ENCODE peak calls at places on chromosomes 1 and 21, in five cellular contexts. One of them, this sample, is unnamed.

GRCh38 chr1:227429447-227430359 is 111.4 kb upstream of the CDC42BPA start:
- DNase-seq in stimulated activated CD8-positive, alpha-beta memory T cell treated with anti-CD3 and anti-CD28 coated beads, Interleukin-7, amount 100 ng/mL, for 48 hours: no peak
- DNase-seq in activated CD4-positive, alpha-beta T cell treated with anti-CD3 and anti-CD28 coated beads for 48 hours: no peak
- DNase-seq in posterior cingulate gyrus: no peak
- DNase-seq in hepatocyte: no peak
- DNase-seq in this sample: no peak

GRCh38 chr1:7223334-7224080 is 438.3 kb downstream of the CAMTA1 start:
- DNase-seq in posterior cingulate gyrus: no peak
- DNase-seq in hepatocyte: no peak
- DNase-seq in activated CD4-positive, alpha-beta T cell treated with anti-CD3 and anti-CD28 coated beads for 48 hours: no peak
- DNase-seq in stimulated activated CD8-positive, alpha-beta memory T cell treated with anti-CD3 and anti-CD28 coated beads, Interleukin-7, amount 100 ng/mL, for 48 hours: no peak
- DNase-seq in this sample: no peak

GRCh38 chr1:212219679-212220463 is 65.3 kb upstream of the PPP2R5A start:
- DNase-seq in posterior cingulate gyrus: no peak
- DNase-seq in hepatocyte: peak
- DNase-seq in activated CD4-positive, alpha-beta T cell treated with anti-CD3 and anti-CD28 coated beads for 48 hours: no peak
- DNase-seq in stimulated activated CD8-positive, alpha-beta memory T cell treated with anti-CD3 and anti-CD28 coated beads, Interleukin-7, amount 100 ng/mL, for 48 hours: no peak
- DNase-seq in this sample: no peak

GRCh38 chr1:24481098-24481497 is 21.5 kb upstream of the RCAN3 start:
- DNase-seq in stimulated activated CD8-positive, alpha-beta memory T cell treated with anti-CD3 and anti-CD28 coated beads, Interleukin-7, amount 100 ng/mL, for 48 hours: no peak
- DNase-seq in activated CD4-positive, alpha-beta T cell treated with anti-CD3 and anti-CD28 coated beads for 48 hours: peak
- DNase-seq in hepatocyte: no peak
- DNase-seq in posterior cingulate gyrus: no peak
- DNase-seq in this sample: no peak

GRCh38 chr1:62321438-62321837 is 2.2 kb upstream of the KANK4 start:
- DNase-seq in activated CD4-positive, alpha-beta T cell treated with anti-CD3 and anti-CD28 coated beads for 48 hours: no peak
- DNase-seq in posterior cingulate gyrus: no peak
- DNase-seq in hepatocyte: peak
- DNase-seq in stimulated activated CD8-positive, alpha-beta memory T cell treated with anti-CD3 and anti-CD28 coated beads, Interleukin-7, amount 100 ng/mL, for 48 hours: no peak
- DNase-seq in this sample: no peak

GRCh38 chr1:197928849-197929336 is 11.7 kb downstream of the LHX9 start:
- DNase-seq in activated CD4-positive, alpha-beta T cell treated with anti-CD3 and anti-CD28 coated beads for 48 hours: peak
- DNase-seq in posterior cingulate gyrus: no peak
- DNase-seq in stimulated activated CD8-positive, alpha-beta memory T cell treated with anti-CD3 and anti-CD28 coated beads, Interleukin-7, amount 100 ng/mL, for 48 hours: no peak
- DNase-seq in hepatocyte: no peak
- DNase-seq in this sample: no peak

GRCh38 chr1:40951943-40952743 is 27.4 kb upstream of the CTPS1 start:
- DNase-seq in stimulated activated CD8-positive, alpha-beta memory T cell treated with anti-CD3 and anti-CD28 coated beads, Interleukin-7, amount 100 ng/mL, for 48 hours: no peak
- DNase-seq in hepatocyte: peak
- DNase-seq in posterior cingulate gyrus: peak
- DNase-seq in activated CD4-positive, alpha-beta T cell treated with anti-CD3 and anti-CD28 coated beads for 48 hours: peak
- DNase-seq in this sample: peak

GRCh38 chr1:156750191-156750931 is 1.1 kb downstream of the HDGF start:
- DNase-seq in posterior cingulate gyrus: no peak
- DNase-seq in stimulated activated CD8-positive, alpha-beta memory T cell treated with anti-CD3 and anti-CD28 coated beads, Interleukin-7, amount 100 ng/mL, for 48 hours: no peak
- DNase-seq in activated CD4-positive, alpha-beta T cell treated with anti-CD3 and anti-CD28 coated beads for 48 hours: peak
- DNase-seq in hepatocyte: peak
- DNase-seq in this sample: no peak

GRCh38 chr1:187053876-187054275 is 225.1 kb downstream of the PLA2G4A start:
- DNase-seq in stimulated activated CD8-positive, alpha-beta memory T cell treated with anti-CD3 and anti-CD28 coated beads, Interleukin-7, amount 100 ng/mL, for 48 hours: no peak
- DNase-seq in activated CD4-positive, alpha-beta T cell treated with anti-CD3 and anti-CD28 coated beads for 48 hours: no peak
- DNase-seq in hepatocyte: no peak
- DNase-seq in posterior cingulate gyrus: no peak
- DNase-seq in this sample: no peak

GRCh38 chr1:110065841-110066240 is 4.6 kb downstream of the ALX3 start:
- DNase-seq in posterior cingulate gyrus: no peak
- DNase-seq in hepatocyte: no peak
- DNase-seq in stimulated activated CD8-positive, alpha-beta memory T cell treated with anti-CD3 and anti-CD28 coated beads, Interleukin-7, amount 100 ng/mL, for 48 hours: no peak
- DNase-seq in activated CD4-positive, alpha-beta T cell treated with anti-CD3 and anti-CD28 coated beads for 48 hours: no peak
- DNase-seq in this sample: no peak

GRCh38 chr1:45843474-45843905 is 40.1 kb downstream of the MAST2 start:
- DNase-seq in stimulated activated CD8-positive, alpha-beta memory T cell treated with anti-CD3 and anti-CD28 coated beads, Interleukin-7, amount 100 ng/mL, for 48 hours: no peak
- DNase-seq in hepatocyte: no peak
- DNase-seq in activated CD4-positive, alpha-beta T cell treated with anti-CD3 and anti-CD28 coated beads for 48 hours: no peak
- DNase-seq in posterior cingulate gyrus: no peak
- DNase-seq in this sample: no peak

GRCh38 chr21:16358784-16359183 is 629.0 kb downstream of the USP25 start:
- DNase-seq in activated CD4-positive, alpha-beta T cell treated with anti-CD3 and anti-CD28 coated beads for 48 hours: no peak
- DNase-seq in posterior cingulate gyrus: no peak
- DNase-seq in hepatocyte: no peak
- DNase-seq in stimulated activated CD8-positive, alpha-beta memory T cell treated with anti-CD3 and anti-CD28 coated beads, Interleukin-7, amount 100 ng/mL, for 48 hours: no peak
- DNase-seq in this sample: no peak

GRCh38 chr1:210360852-210361477 is 32.3 kb downstream of the HHAT start:
- DNase-seq in hepatocyte: peak
- DNase-seq in posterior cingulate gyrus: no peak
- DNase-seq in activated CD4-positive, alpha-beta T cell treated with anti-CD3 and anti-CD28 coated beads for 48 hours: no peak
- DNase-seq in stimulated activated CD8-positive, alpha-beta memory T cell treated with anti-CD3 and anti-CD28 coated beads, Interleukin-7, amount 100 ng/mL, for 48 hours: no peak
- DNase-seq in this sample: peak

GRCh38 chr21:39668369-39668768 is 55.6 kb downstream of the B3GALT5 start:
- DNase-seq in hepatocyte: no peak
- DNase-seq in activated CD4-positive, alpha-beta T cell treated with anti-CD3 and anti-CD28 coated beads for 48 hours: no peak
- DNase-seq in posterior cingulate gyrus: no peak
- DNase-seq in stimulated activated CD8-positive, alpha-beta memory T cell treated with anti-CD3 and anti-CD28 coated beads, Interleukin-7, amount 100 ng/mL, for 48 hours: no peak
- DNase-seq in this sample: no peak

GRCh38 chr1:64363116-64363515 is 106.8 kb upstream of the CACHD1 start:
- DNase-seq in posterior cingulate gyrus: no peak
- DNase-seq in activated CD4-positive, alpha-beta T cell treated with anti-CD3 and anti-CD28 coated beads for 48 hours: no peak
- DNase-seq in stimulated activated CD8-positive, alpha-beta memory T cell treated with anti-CD3 and anti-CD28 coated beads, Interleukin-7, amount 100 ng/mL, for 48 hours: no peak
- DNase-seq in hepatocyte: no peak
- DNase-seq in this sample: no peak

GRCh38 chr21:28882345-28882744 is 110.3 kb downstream of the LTN1 start:
- DNase-seq in stimulated activated CD8-positive, alpha-beta memory T cell treated with anti-CD3 and anti-CD28 coated beads, Interleukin-7, amount 100 ng/mL, for 48 hours: no peak
- DNase-seq in activated CD4-positive, alpha-beta T cell treated with anti-CD3 and anti-CD28 coated beads for 48 hours: no peak
- DNase-seq in posterior cingulate gyrus: no peak
- DNase-seq in hepatocyte: no peak
- DNase-seq in this sample: no peak

GRCh38 chr1:991895-992294 is 8.0 kb downstream of the HES4 start:
- DNase-seq in hepatocyte: no peak
- DNase-seq in posterior cingulate gyrus: no peak
- DNase-seq in activated CD4-positive, alpha-beta T cell treated with anti-CD3 and anti-CD28 coated beads for 48 hours: no peak
- DNase-seq in stimulated activated CD8-positive, alpha-beta memory T cell treated with anti-CD3 and anti-CD28 coated beads, Interleukin-7, amount 100 ng/mL, for 48 hours: no peak
- DNase-seq in this sample: no peak

This sample was measured in HEK293T.